ENCODE peak calls at places on chromosome 22, in four cellular contexts. A is K562, T is HepG2, F is H1. L is an unnamed sample.

GRCh38 chr22:41976961-41977566 is 7.8 kb downstream of the SEPTIN3 start:
- DNase-seq in A (no peak), T (no peak), F (peak; percentile 64), L (no peak)

GRCh38 chr22:43861529-43861928 is 784 bp downstream of the SULT4A1 start:
- DNase-seq in A (no peak), T (no peak), F (no peak), L (no peak)

GRCh38 chr22:39937881-39938280 is 22.3 kb upstream of the TMA7B start:
- DNase-seq in A (no peak), T (no peak), F (no peak), L (no peak)

GRCh38 chr22:46390652-46391301 is 55.3 kb downstream of the TRMU start:
- DNase-seq in A (peak; percentile 56), T (peak; percentile 64), F (no peak), L (peak; percentile 17)

GRCh38 chr22:26656896-26657851 is at the start of gene MIAT:
- DNase-seq in A (peak; percentile 26), T (no peak), F (peak; percentile 87), L (no peak)

GRCh38 chr22:43561421-43562178 is 149.8 kb downstream of the MPPED1 start:
- DNase-seq in A (no peak), T (no peak), F (no peak), L (no peak)

GRCh38 chr22:31973739-31974138 is 29.4 kb downstream of the YWHAH start:
- DNase-seq in A (no peak), T (no peak), F (no peak), L (no peak)

GRCh38 chr22:23849009-23850006 is 8.4 kb upstream of the SLC2A11 start:
- DNase-seq in A (peak; percentile 81), T (peak; percentile 58), F (peak; percentile 100), L (peak; percentile 74)

GRCh38 chr22:41966607-41967240 is 2.5 kb upstream of the SEPTIN3 start:
- DNase-seq in A (peak; percentile 21), T (peak; percentile 52), F (peak; percentile 62), L (peak; percentile 72)

GRCh38 chr22:22753526-22754267 is 109.3 kb downstream of the GGTLC2 start:
- DNase-seq in A (peak; percentile 99), T (peak; percentile 47), F (peak; percentile 82), L (peak; percentile 13)

GRCh38 chr22:44024288-44024908 is at the start of gene PARVB:
- DNase-seq in A (peak; percentile 23), T (no peak), F (peak; percentile 53), L (no peak)

GRCh38 chr22:32475428-32476010 is 908 bp downstream of the FBXO7 start:
- DNase-seq in A (no peak), T (no peak), F (peak; percentile 45), L (peak; percentile 83)

GRCh38 chr22:21623402-21623970 is 6.3 kb downstream of the YDJC start:
- DNase-seq in A (no peak), T (no peak), F (no peak), L (no peak)

GRCh38 chr22:24290459-24290858 is 19.8 kb downstream of the SPECC1L start:
- DNase-seq in A (no peak), T (no peak), F (no peak), L (no peak)

GRCh38 chr22:46452195-46453005 is 85.0 kb downstream of the CELSR1 start:
- DNase-seq in A (no peak), T (no peak), F (no peak), L (no peak)

GRCh38 chr22:46463435-46464227 is 73.8 kb downstream of the CELSR1 start:
- DNase-seq in A (no peak), T (no peak), F (no peak), L (no peak)

GRCh38 chr22:30228509-30229359 is 17.8 kb downstream of the LIF start:
- DNase-seq in A (no peak), T (no peak), F (no peak), L (no peak)

GRCh38 chr22:22710719-22711531 is 66.5 kb downstream of the GGTLC2 start:
- DNase-seq in A (peak; percentile 98), T (peak; percentile 15), F (peak; percentile 92), L (peak; percentile 41)

GRCh38 chr22:41237036-41237706 is 3.6 kb downstream of the CHADL start:
- DNase-seq in A (no peak), T (no peak), F (peak; percentile 92), L (no peak)

GRCh38 chr22:47015589-47016178 is 253.2 kb downstream of the TBC1D22A start:
- DNase-seq in A (no peak), T (no peak), F (no peak), L (no peak)

GRCh38 chr22:48577014-48577690 is 1250.5 kb downstream of the BRD1 start:
- DNase-seq in A (no peak), T (no peak), F (no peak), L (no peak)

GRCh38 chr22:48264586-48264985 is 1502.1 kb downstream of the TBC1D22A start:
- DNase-seq in A (no peak), T (no peak), F (no peak), L (no peak)

GRCh38 chr22:43257549-43257948 is 70.6 kb upstream of the TTLL12 start:
- DNase-seq in A (no peak), T (no peak), F (no peak), L (peak; percentile 75)

GRCh38 chr22:33116846-33117547 is 58.8 kb upstream of the SYN3 start:
- DNase-seq in A (no peak), T (no peak), F (no peak), L (no peak)

DNA sequence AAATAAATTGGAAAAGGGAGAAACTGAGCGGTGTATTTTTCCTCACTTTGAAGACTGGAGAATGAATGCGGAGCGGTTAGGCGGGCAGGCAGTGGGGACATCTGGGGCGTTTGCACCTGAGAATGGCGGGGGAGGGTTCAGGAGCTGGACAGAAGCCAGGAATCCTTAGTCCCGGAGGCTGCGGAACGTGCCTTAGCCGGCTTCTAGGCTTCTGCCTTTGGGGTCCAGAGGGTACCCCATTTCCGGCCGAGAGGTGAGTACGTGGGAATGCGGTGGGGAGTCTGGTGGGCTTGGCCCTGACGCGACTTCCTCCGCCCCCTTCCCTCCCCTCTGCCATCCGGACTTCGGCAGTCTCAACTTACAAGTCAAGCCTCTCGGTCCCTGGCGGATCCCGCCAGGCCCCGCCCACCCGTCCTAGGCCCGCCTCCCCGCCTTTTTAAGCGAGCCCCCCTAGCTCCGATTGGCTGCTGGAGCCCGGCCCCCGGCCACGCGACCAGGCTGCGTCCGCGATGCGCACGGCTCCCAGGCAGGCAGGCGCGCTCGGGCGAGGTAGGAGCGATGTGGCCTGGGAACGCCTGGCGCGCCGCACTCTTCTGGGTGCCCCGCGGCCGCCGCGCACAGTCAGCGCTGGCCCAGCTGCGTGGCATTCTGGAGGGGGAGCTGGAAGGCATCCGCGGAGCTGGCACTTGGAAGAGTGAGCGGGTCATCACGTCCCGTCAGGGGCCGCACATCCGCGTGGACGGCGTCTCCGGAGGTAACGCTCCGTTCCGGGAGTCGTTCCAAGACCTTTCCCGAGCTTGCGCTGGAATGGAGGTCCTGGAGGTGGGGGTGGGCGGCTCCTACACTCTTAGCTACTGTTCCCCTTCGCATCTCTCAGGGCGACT is at the start of gene GCAT:
- DNase-seq in A (peak; percentile 97), T (peak; percentile 91), F (peak; percentile 92), L (peak; percentile 98)
- TF ChIP-seq EZH2 in A (no peak), T (no peak), F (peak; percentile 39), L (no peak)

GRCh38 chr22:45248832-45249561 is 8.3 kb upstream of the KIAA0930 start:
- DNase-seq in A (no peak), T (no peak), F (no peak), L (no peak)
- TF ChIP-seq JUN in A (no peak), T (no peak), F (no peak), L (no peak)

DNA sequence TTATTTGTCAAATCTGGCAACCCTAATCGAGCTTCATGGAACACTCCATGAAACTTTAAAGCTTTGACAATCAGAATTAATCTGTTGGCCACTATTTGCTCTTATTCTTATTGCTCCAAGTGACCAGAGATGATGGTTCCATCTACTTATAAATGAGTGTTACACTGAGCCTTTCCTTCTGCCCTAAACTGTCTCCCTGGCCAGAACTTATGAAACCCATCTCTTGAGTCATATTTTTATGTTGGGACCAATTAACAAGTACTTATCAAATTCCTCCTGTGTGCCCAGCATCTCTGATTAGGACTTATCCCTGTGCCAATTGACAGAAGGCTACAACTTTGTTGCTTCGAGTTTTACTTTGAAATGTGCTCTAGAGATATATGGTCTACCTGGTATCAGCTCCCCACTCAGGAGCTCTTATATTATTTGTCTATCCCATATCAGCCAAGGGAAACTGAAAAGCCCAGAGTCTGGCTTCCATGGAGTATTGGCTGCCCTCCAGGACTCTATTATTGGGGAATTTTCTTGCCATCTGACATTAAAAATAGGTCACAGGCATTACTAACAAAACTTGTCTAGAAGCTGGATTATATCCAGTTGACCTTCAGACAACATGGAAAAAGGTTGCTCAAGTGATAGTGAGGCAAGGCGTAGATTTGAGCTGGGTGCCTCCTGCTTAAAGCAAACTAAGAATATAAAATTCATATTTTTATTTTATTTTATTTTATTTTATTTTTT is 8.8 kb downstream of the KREMEN1 start:
- DNase-seq in A (no peak), T (no peak), F (no peak), L (no peak)
- TF ChIP-seq EZH2 in A (no peak), T (no peak), F (no peak), L (no peak)

GRCh38 chr22:19886605-19887250 is 32.1 kb upstream of the GNB1L start:
- DNase-seq in A (no peak), T (no peak), F (no peak), L (peak; percentile 78)
- TF ChIP-seq JUN in A (no peak), T (no peak), F (no peak), L (peak; percentile 79)

DNA sequence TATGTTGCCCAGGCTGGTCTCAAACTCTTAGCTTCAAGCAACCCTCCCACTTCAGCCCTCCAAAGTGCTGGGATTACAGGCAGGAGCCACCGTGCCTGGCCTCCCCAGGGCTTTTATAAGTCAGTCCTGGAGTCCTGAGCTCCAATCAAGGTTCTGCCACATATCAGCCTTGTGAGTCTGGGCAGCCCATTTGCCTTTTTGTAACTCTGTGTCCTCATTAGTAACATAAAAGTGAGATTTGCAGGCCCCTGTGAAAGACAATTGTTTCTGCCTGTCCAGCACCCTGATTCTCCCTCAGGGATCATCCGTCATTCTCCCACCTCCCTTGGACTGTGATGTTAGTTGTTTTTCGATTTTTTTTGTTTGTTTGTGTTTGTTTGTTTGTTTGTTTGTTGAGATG is 89.8 kb downstream of the MN1 start:
- DNase-seq in A (no peak), T (no peak), F (no peak), L (no peak)
- TF ChIP-seq EZH2 in A (no peak), T (no peak), F (no peak), L (no peak)

DNA sequence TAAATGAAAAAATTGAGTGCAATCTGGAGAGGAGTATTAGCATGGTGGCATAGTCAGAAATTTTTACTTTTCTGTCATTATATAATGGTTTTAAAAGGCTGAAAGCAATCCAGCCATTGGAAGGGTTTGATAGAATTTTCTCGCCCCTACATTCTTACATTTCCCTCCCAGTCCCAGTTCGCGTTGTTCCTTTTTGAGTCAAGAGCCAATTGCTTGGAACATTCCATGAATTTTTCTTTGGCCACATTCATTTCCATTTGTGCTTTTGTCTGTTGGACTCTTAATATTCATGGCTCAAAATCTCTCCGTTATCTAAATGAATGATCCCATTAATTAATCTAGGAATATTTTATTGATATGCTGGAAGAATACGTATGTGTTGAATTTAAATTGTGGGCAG is 66.0 kb downstream of the GRK3 start:
- DNase-seq in A (no peak), T (no peak), F (no peak), L (no peak)
- TF ChIP-seq JUN in A (no peak), T (no peak), F (no peak), L (no peak)